ENCODE peak calls at places on chromosome 15, in seven cellular contexts. Z, K, R, V, B, W and Q are unnamed samples.

GRCh38 chr15:63979227-63979793 is 67.0 kb downstream of the DAPK2 start:
- DNase-seq in V (no peak), R (no peak), W (no peak), B (no peak), Z (no peak), K (no peak), Q (no peak)

GRCh38 chr15:68383161-68384074 is 48.5 kb downstream of the ITGA11 start:
- DNase-seq in V (no peak), Z (peak), W (peak), R (peak), K (no peak), B (no peak), Q (peak)

GRCh38 chr15:51024735-51025453 is 69.8 kb downstream of the TNFAIP8L3 start:
- DNase-seq in B (no peak), Z (no peak), V (no peak), K (no peak), R (peak), W (peak), Q (no peak)

GRCh38 chr15:63332367-63333078 is 49.1 kb downstream of the CA12 start:
- DNase-seq in K (no peak), R (no peak), V (no peak), Z (no peak), W (peak), B (no peak), Q (no peak)

GRCh38 chr15:44584162-44584749 is 47.3 kb downstream of the EIF3J start:
- DNase-seq in Z (peak), V (no peak), B (no peak), W (no peak), K (no peak), R (no peak), Q (peak)

GRCh38 chr15:73697033-73697467 is 12.9 kb downstream of the CD276 start:
- DNase-seq in Z (peak), W (peak), V (peak), R (peak), K (peak), B (no peak), Q (peak)

GRCh38 chr15:70164156-70164900 is 66.6 kb upstream of the TLE3 start:
- DNase-seq in B (no peak), K (no peak), R (no peak), Z (no peak), W (no peak), V (no peak), Q (peak)

GRCh38 chr15:90809536-90809935 is 58.9 kb upstream of the FURIN start:
- DNase-seq in K (no peak), Z (no peak), B (no peak), W (peak), R (no peak), V (no peak), Q (no peak)

GRCh38 chr15:83571820-83572707 is 81.9 kb upstream of the ADAMTSL3 start:
- DNase-seq in B (no peak), V (no peak), W (peak), R (no peak), K (no peak), Z (no peak), Q (no peak)

GRCh38 chr15:59140422-59141226 is 35.7 kb downstream of the CCNB2 start:
- DNase-seq in V (no peak), R (no peak), K (no peak), W (peak), B (no peak), Z (no peak), Q (no peak)